ENCODE peak calls at places on chromosomes 2 and 18, in four cellular contexts. G is upper lobe of right lung; Z is CD8-positive, alpha-beta T cell; W is A549. Y is an unnamed sample.

GRCh38 chr2:6657131-6657530 is 208.6 kb downstream of the CMPK2 start:
- DNase-seq in G (no peak), Z (no peak), W (no peak), Y (no peak)

GRCh38 chr18:45588831-45589558 is 26.3 kb upstream of the SLC14A2 start:
- DNase-seq in G (no peak), Z (no peak), W (no peak), Y (no peak)

GRCh38 chr2:177872286-177872685 is 200.3 kb downstream of the PDE11A start:
- DNase-seq in G (no peak), Z (no peak), W (no peak), Y (no peak)

GRCh38 chr2:15718944-15719323 is 127.3 kb downstream of the DDX1 start:
- DNase-seq in G (no peak), Z (no peak), W (no peak), Y (no peak)

GRCh38 chr2:215236131-215236530 is 75.7 kb upstream of the ATIC start:
- DNase-seq in G (no peak), Z (no peak), W (no peak), Y (no peak)

GRCh38 chr2:44479127-44479887 is 117.6 kb downstream of the CAMKMT start:
- DNase-seq in G (no peak), Z (peak), W (peak), Y (peak)

GRCh38 chr18:76130845-76131244 is 364.2 kb downstream of the ZNF516 start:
- DNase-seq in G (no peak), Z (no peak), W (no peak), Y (no peak)

GRCh38 chr2:239409976-239410375 is 9.2 kb upstream of the HDAC4 start:
- DNase-seq in G (no peak), Z (no peak), W (no peak), Y (no peak)

GRCh38 chr2:75500633-75501032 is 60.1 kb downstream of the EVA1A start:
- DNase-seq in G (no peak), Z (no peak), W (no peak), Y (no peak)

GRCh38 chr18:26549103-26549485 is 741 bp upstream of the KCTD1 start:
- DNase-seq in G (peak), Z (no peak), W (peak), Y (no peak)

GRCh38 chr2:158841839-158842238 is 46.7 kb downstream of the DAPL1 start:
- DNase-seq in G (no peak), Z (no peak), W (no peak), Y (no peak)

GRCh38 chr2:74199871-74200305 is 1.5 kb downstream of the MTHFD2 start:
- DNase-seq in G (no peak), Z (no peak), W (no peak), Y (no peak)

GRCh38 chr2:68722712-68723111 is 11.9 kb upstream of the ARHGAP25 start:
- DNase-seq in G (no peak), Z (no peak), W (no peak), Y (no peak)

GRCh38 chr18:25764777-25765176 is 325.6 kb downstream of the SS18 start:
- DNase-seq in G (no peak), Z (no peak), W (no peak), Y (no peak)

GRCh38 chr2:150449856-150450255 is 37.6 kb downstream of the RND3 start:
- DNase-seq in G (no peak), Z (no peak), W (no peak), Y (no peak)

GRCh38 chr2:43178602-43179542 is 47.5 kb downstream of the ZFP36L2 start:
- DNase-seq in G (peak), Z (no peak), W (peak), Y (no peak)

GRCh38 chr2:58635801-58636375 is 394.8 kb upstream of the FANCL start:
- DNase-seq in G (no peak), Z (no peak), W (no peak), Y (no peak)

GRCh38 chr2:65786001-65786400 is 353.6 kb upstream of the SPRED2 start:
- DNase-seq in G (no peak), Z (no peak), W (no peak), Y (no peak)

GRCh38 chr2:51027968-51028367 is 4.0 kb downstream of the NRXN1 start:
- DNase-seq in G (peak), Z (no peak), W (no peak), Y (no peak)

GRCh38 chr18:11154369-11154982 is 5.1 kb upstream of the PIEZO2 start:
- DNase-seq in G (no peak), Z (no peak), W (peak), Y (no peak)

GRCh38 chr2:181466661-181467576 is 9.7 kb downstream of the ITGA4 start:
- DNase-seq in G (peak), Z (peak), W (peak), Y (peak)

GRCh38 chr18:62037989-62038778 is 145.4 kb upstream of the RNF152 start:
- DNase-seq in G (no peak), Z (no peak), W (no peak), Y (no peak)

GRCh38 chr2:196079052-196079451 is 10.4 kb upstream of the DNAH7 start:
- DNase-seq in G (no peak), Z (no peak), W (no peak), Y (no peak)
- H3K27ac ChIP-seq in G (no peak), Z (no peak), W (no peak), Y (no peak)

GRCh38 chr18:35106845-35107148 is 65.6 kb downstream of the MAPRE2 start:
- DNase-seq in G (no peak), Z (no peak), W (no peak), Y (no peak)
- H3K4me3 ChIP-seq in G (no peak), Z (no peak), W (no peak), Y (no peak)

GRCh38 chr2:46294185-46294836 is 2.9 kb upstream of the EPAS1 start:
- DNase-seq in G (no peak), Z (peak), W (peak), Y (no peak)
- H3K27ac ChIP-seq in G (no peak), Z (no peak), W (peak), Y (no peak)

GRCh38 chr2:164954954-164955701 is at the start of gene SLC38A11:
- DNase-seq in G (peak), Z (no peak), W (no peak), Y (no peak)
- H3K4me3 ChIP-seq in G (peak), Z (no peak), W (peak), Y (no peak)

GRCh38 chr18:6633370-6633769 is 96.1 kb upstream of the ARHGAP28 start:
- DNase-seq in G (no peak), Z (no peak), W (no peak), Y (no peak)
- H3K27ac ChIP-seq in G (no peak), Z (no peak), W (no peak), Y (no peak)

DNA sequence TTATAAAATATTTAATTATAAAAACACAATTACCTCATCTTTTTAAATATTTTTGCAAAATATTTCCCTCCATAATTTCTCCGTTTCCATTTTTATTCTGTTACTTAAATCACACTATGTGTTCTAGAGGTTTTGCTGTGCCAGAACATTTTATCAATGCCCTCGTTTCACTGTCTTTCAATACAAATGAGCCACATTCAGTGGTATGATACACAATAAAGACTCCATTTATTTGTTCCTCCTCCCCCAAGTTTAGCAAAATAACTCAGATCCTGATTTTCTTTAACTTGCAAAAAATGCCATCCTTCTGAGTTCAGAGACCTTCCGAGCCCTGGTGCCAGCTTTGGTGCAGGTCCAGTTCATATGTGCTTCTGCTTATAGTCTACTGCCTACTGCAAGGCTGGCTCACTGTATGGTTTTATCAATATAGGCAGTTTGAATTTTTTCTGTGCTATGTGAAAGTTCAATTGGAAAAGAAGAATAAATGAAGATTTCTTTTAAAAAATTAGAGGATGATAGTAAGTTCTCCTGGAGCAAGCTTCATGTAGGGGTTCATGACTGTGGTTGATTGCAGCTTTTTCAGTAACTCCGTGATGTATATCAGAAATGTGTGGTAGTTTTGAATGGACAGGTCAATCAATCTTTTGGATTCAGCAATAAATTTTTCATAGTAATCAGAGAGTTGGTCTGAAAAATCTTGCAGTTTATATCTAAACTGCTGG is 42.5 kb downstream of the APOB start:
- DNase-seq in G (no peak), Z (no peak), W (no peak), Y (no peak)
- H3K4me3 ChIP-seq in G (no peak), Z (no peak), W (no peak), Y (no peak)

Y was measured in CD8-positive, alpha-beta memory T cell.